ENCODE peak calls at places on chromosome 18, in five cellular contexts. One of them, this sample, is unnamed.

GRCh38 chr18:35171315-35171987 is 69.4 kb upstream of the ZNF397 start:
- DNase-seq in anterior cingulate cortex: no peak
- DNase-seq in transverse colon: no peak
- DNase-seq in MV-4-11: no peak
- DNase-seq in mucosa of gallbladder: peak; percentile 62
- DNase-seq in this sample: no peak

GRCh38 chr18:60601249-60601648 is 228.7 kb upstream of the MC4R start:
- DNase-seq in anterior cingulate cortex: no peak
- DNase-seq in transverse colon: no peak
- DNase-seq in MV-4-11: no peak
- DNase-seq in mucosa of gallbladder: no peak
- DNase-seq in this sample: no peak

GRCh38 chr18:22817844-22818243 is 115.3 kb upstream of the RBBP8 start:
- DNase-seq in anterior cingulate cortex: no peak
- DNase-seq in transverse colon: no peak
- DNase-seq in MV-4-11: no peak
- DNase-seq in mucosa of gallbladder: no peak
- DNase-seq in this sample: no peak

GRCh38 chr18:22983175-22983574 is 50.0 kb downstream of the RBBP8 start:
- DNase-seq in anterior cingulate cortex: no peak
- DNase-seq in transverse colon: no peak
- DNase-seq in MV-4-11: peak; percentile 14
- DNase-seq in mucosa of gallbladder: no peak
- DNase-seq in this sample: no peak

GRCh38 chr18:8895987-8896619 is 190.7 kb downstream of the MTCL1 start:
- DNase-seq in anterior cingulate cortex: no peak
- DNase-seq in transverse colon: no peak
- DNase-seq in MV-4-11: no peak
- DNase-seq in mucosa of gallbladder: no peak
- DNase-seq in this sample: no peak

GRCh38 chr18:63987743-63988142 is 17.9 kb downstream of the SERPINB8 start:
- DNase-seq in anterior cingulate cortex: no peak
- DNase-seq in transverse colon: no peak
- DNase-seq in MV-4-11: peak; percentile 71
- DNase-seq in mucosa of gallbladder: no peak
- DNase-seq in this sample: no peak

GRCh38 chr18:50527636-50528307 is 32.1 kb upstream of the MAPK4 start:
- DNase-seq in anterior cingulate cortex: no peak
- DNase-seq in transverse colon: no peak
- DNase-seq in MV-4-11: no peak
- DNase-seq in mucosa of gallbladder: peak; percentile 13
- DNase-seq in this sample: peak; percentile 9

GRCh38 chr18:22066083-22066485 is 103.3 kb upstream of the GATA6 start:
- DNase-seq in anterior cingulate cortex: no peak
- DNase-seq in transverse colon: no peak
- DNase-seq in MV-4-11: no peak
- DNase-seq in mucosa of gallbladder: no peak
- DNase-seq in this sample: no peak

GRCh38 chr18:56393870-56394269 is 244.5 kb downstream of the TXNL1 start:
- DNase-seq in anterior cingulate cortex: no peak
- DNase-seq in transverse colon: no peak
- DNase-seq in MV-4-11: no peak
- DNase-seq in mucosa of gallbladder: no peak
- DNase-seq in this sample: no peak

GRCh38 chr18:63758616-63759015 is 16.6 kb upstream of the SERPINB7 start:
- DNase-seq in anterior cingulate cortex: no peak
- DNase-seq in transverse colon: no peak
- DNase-seq in MV-4-11: no peak
- DNase-seq in mucosa of gallbladder: no peak
- DNase-seq in this sample: peak; percentile 5

GRCh38 chr18:61731169-61731568 is 161.6 kb downstream of the RNF152 start:
- DNase-seq in anterior cingulate cortex: no peak
- DNase-seq in transverse colon: no peak
- DNase-seq in MV-4-11: no peak
- DNase-seq in mucosa of gallbladder: no peak
- DNase-seq in this sample: no peak

GRCh38 chr18:9971313-9971920 is 57.6 kb downstream of the VAPA start:
- DNase-seq in anterior cingulate cortex: peak; percentile 62
- DNase-seq in transverse colon: peak; percentile 78
- DNase-seq in MV-4-11: peak; percentile 68
- DNase-seq in mucosa of gallbladder: peak; percentile 90
- DNase-seq in this sample: peak; percentile 80

GRCh38 chr18:31738460-31739407 is 21.9 kb downstream of the SLC25A52 start:
- DNase-seq in anterior cingulate cortex: no peak
- DNase-seq in transverse colon: no peak
- DNase-seq in MV-4-11: no peak
- DNase-seq in mucosa of gallbladder: no peak
- DNase-seq in this sample: no peak

GRCh38 chr18:13500891-13501887 is 225.2 kb downstream of the FAM210A start:
- DNase-seq in anterior cingulate cortex: peak; percentile 42
- DNase-seq in transverse colon: peak; percentile 25
- DNase-seq in MV-4-11: no peak
- DNase-seq in mucosa of gallbladder: peak; percentile 59
- DNase-seq in this sample: peak; percentile 86

This sample was measured in thyroid gland.